ENCODE peak calls at places on chromosomes 4 and X, in five cellular contexts. W is fibroblast of lung; T is Panc1; O is CD8-positive, alpha-beta T cell; B is dorsolateral prefrontal cortex. D is an unnamed sample.

GRCh38 chr4:109846395-109847098 is 1.4 kb upstream of the LRIT3 start:
- DNase-seq in W (no peak), T (no peak), O (no peak), B (no peak), D (no peak)

GRCh38 chrX:135985123-135985973 is at the start of gene SLC9A6:
- DNase-seq in W (peak), T (no peak), O (peak), B (peak), D (no peak)

GRCh38 chr4:107838763-107839162 is 14.0 kb downstream of the SGMS2 start:
- DNase-seq in W (no peak), T (no peak), O (no peak), B (no peak), D (no peak)

GRCh38 chr4:59855630-59856352 is 1344.3 kb upstream of the ADGRL3 start:
- DNase-seq in W (no peak), T (no peak), O (no peak), B (peak), D (no peak)

GRCh38 chrX:154516655-154517100 is 646 bp upstream of the FAM3A start:
- DNase-seq in W (peak), T (no peak), O (no peak), B (no peak), D (no peak)

GRCh38 chrX:107448625-107449468 is 605 bp upstream of the FRMPD3 start:
- DNase-seq in W (peak), T (no peak), O (no peak), B (no peak), D (no peak)

GRCh38 chrX:132009344-132009743 is 13.8 kb upstream of the STK26 start:
- DNase-seq in W (no peak), T (no peak), O (no peak), B (no peak), D (no peak)

GRCh38 chr4:154230091-154230490 is 261.5 kb downstream of the DCHS2 start:
- DNase-seq in W (no peak), T (no peak), O (no peak), B (no peak), D (no peak)

GRCh38 chr4:70518716-70519115 is 347 bp downstream of the AMTN start:
- DNase-seq in W (peak), T (no peak), O (no peak), B (no peak), D (no peak)

GRCh38 chr4:24229976-24230375 is 340.1 kb upstream of the PPARGC1A start:
- DNase-seq in W (peak), T (no peak), O (no peak), B (no peak), D (no peak)

GRCh38 chr4:4496604-4497372 is 45.1 kb downstream of the STX18 start:
- DNase-seq in W (no peak), T (no peak), O (no peak), B (no peak), D (no peak)

GRCh38 chr4:8412288-8412687 is 28.2 kb downstream of the ACOX3 start:
- DNase-seq in W (no peak), T (no peak), O (no peak), B (no peak), D (no peak)

GRCh38 chr4:8409271-8410065 is 31.1 kb downstream of the ACOX3 start:
- DNase-seq in W (no peak), T (no peak), O (peak), B (no peak), D (no peak)

GRCh38 chr4:8410066-8410600 is 30.4 kb downstream of the ACOX3 start:
- DNase-seq in W (no peak), T (no peak), O (no peak), B (peak), D (no peak)

GRCh38 chr4:8411351-8412180 is 29.0 kb downstream of the ACOX3 start:
- DNase-seq in W (no peak), T (no peak), O (no peak), B (no peak), D (no peak)

DNA sequence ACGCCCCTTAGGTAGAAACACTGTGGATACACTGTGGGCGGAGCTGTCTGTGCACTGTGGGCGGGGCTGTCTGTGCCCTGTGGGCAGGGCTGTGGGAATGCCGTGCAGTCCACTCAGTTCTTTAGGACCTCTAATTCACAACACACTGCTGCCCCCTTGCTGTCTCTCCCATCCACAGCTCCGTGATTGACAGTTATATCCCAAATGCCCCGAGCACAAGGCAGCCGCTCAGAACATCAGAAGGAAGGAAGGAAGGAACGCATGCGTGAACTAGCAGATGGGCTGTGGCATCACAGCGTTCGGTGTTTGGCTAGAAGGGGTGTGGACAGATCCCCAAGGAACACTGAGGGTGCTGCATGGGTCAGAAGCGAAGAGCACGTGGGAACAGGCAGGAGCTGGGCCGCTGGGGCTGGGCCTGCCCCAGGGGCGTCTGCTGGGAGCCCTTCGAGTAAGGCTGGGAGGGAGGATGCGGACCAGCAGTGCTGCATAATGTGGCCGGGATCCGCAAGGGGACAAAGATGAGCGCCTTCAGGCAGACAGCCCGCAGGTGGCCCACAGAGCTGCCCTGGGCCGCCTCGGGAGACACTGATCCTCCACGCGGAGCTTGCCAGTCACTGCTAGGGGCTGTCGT is 29.8 kb downstream of the ACOX3 start:
- DNase-seq in W (peak), T (no peak), O (no peak), B (no peak), D (no peak)
- TF ChIP-seq CTCF in W (peak), T (peak), O (no peak), B (peak), D (peak)

DNA sequence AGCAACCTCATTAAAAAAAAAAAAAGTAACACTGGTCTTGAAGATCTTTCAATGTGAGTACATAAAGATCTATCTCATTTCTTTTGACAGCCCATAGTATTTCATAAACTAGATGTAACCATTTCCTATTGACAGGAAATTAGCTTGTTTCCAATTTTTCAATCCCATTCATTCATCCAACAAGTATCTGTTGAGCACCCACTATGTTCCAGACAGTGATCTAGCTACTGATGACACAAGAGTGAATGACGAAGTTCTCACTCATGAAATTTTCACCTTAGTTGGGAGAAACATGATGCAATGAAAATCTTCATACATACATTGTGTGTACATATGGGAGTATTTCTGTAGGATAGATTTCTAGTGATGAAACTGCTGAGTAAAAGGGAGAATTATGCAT is 1.7 kb downstream of the CD38 start:
- DNase-seq in W (no peak), T (no peak), O (no peak), B (no peak), D (no peak)
- H3K4me3 ChIP-seq in W (peak), T (no peak), O (peak), B (peak), D (no peak)

DNA sequence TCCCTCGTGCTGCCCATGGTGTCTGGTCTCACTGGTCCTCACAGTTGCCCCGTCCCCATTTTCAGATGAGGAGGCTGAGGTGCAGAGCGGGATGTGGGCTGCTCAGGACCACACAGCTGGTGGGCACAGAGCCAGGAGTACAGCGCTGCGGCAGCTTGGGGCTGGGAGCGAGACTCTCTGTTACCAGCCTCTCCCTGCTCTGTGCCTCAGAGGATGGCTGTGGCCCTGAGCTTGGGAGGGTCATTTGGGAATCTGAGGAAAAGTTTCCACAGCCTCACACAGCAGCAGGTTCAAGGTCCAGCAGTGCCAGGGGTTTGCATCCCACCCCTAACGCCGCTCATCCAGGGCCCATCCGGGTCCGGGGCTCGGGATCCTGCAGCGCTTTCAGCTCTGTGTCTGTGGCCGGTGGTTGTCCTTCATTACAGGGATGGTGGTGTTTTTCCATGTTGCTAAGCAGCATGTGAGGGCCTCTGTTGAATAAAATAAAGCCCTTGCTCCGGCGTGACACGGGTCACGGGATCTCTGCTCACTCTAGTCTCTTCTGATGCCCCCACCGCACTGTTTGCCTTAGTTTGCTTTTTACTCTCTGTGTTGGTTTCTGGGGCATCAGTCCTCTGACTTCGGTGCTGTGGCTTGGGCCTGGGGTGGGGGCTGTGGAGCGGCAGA is 6.4 kb downstream of the WFS1 start:
- DNase-seq in W (no peak), T (no peak), O (no peak), B (no peak), D (no peak)
- TF ChIP-seq CTCF in W (no peak), T (no peak), O (no peak), B (no peak), D (no peak)

DNA sequence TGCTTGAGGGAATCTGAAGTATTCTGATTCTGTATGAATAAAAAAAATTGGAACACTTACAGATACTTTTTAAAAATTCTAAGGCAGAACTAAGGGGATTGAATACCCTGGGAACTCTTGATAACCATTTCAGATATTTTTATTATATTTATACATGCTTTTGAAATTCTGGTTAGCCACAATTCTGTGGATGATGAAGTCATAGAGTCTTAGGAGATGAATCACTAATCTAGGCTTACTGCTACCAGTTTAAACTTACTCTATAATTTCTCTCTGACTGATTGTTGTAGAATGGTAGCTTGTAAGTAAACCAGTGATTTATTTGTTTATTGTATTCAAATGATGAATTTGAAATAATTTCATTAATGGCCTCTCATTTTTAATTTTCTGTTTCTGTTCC is 11.4 kb upstream of the SLAIN2 start:
- DNase-seq in W (peak), T (no peak), O (no peak), B (no peak), D (peak)
- H3K4me3 ChIP-seq in W (no peak), T (no peak), O (no peak), B (no peak), D (no peak)

D was measured in AG04449.